ENCODE peak calls at places on chromosome 6, in nine cellular contexts. One of them, this sample, is unnamed.

GRCh38 chr6:154267508-154268106 is 89.0 kb downstream of the IPCEF1 start:
- DNase-seq in fibroblast of lung: no peak
- DNase-seq in PC-3: no peak
- DNase-seq in hepatocyte: no peak
- DNase-seq in astrocyte: no peak
- DNase-seq in K562: no peak
- DNase-seq in mammary epithelial cell: no peak
- DNase-seq in endothelial cell of umbilical vein: no peak
- DNase-seq in H1: no peak
- DNase-seq in this sample: no peak

GRCh38 chr6:152112503-152113261 is 305.2 kb downstream of the ESR1 start:
- DNase-seq in endothelial cell of umbilical vein: peak; percentile 66
- DNase-seq in astrocyte: no peak
- DNase-seq in H1: no peak
- DNase-seq in hepatocyte: no peak
- DNase-seq in mammary epithelial cell: no peak
- DNase-seq in PC-3: no peak
- DNase-seq in fibroblast of lung: no peak
- DNase-seq in K562: no peak
- DNase-seq in this sample: no peak

GRCh38 chr6:119347466-119348307 is 1.9 kb downstream of the MAN1A1 start:
- DNase-seq in fibroblast of lung: peak; percentile 11
- DNase-seq in endothelial cell of umbilical vein: no peak
- DNase-seq in mammary epithelial cell: no peak
- DNase-seq in K562: peak; percentile 47
- DNase-seq in astrocyte: no peak
- DNase-seq in H1: no peak
- DNase-seq in PC-3: peak; percentile 38
- DNase-seq in hepatocyte: peak; percentile 70
- DNase-seq in this sample: no peak

GRCh38 chr6:150541587-150541986 is 58.1 kb upstream of the PLEKHG1 start:
- DNase-seq in PC-3: no peak
- DNase-seq in K562: no peak
- DNase-seq in hepatocyte: no peak
- DNase-seq in endothelial cell of umbilical vein: peak; percentile 4
- DNase-seq in mammary epithelial cell: no peak
- DNase-seq in H1: no peak
- DNase-seq in fibroblast of lung: no peak
- DNase-seq in astrocyte: no peak
- DNase-seq in this sample: no peak

GRCh38 chr6:72421387-72421786 is 200.5 kb upstream of the KCNQ5 start:
- DNase-seq in endothelial cell of umbilical vein: no peak
- DNase-seq in astrocyte: no peak
- DNase-seq in fibroblast of lung: no peak
- DNase-seq in H1: no peak
- DNase-seq in PC-3: no peak
- DNase-seq in mammary epithelial cell: no peak
- DNase-seq in K562: no peak
- DNase-seq in hepatocyte: no peak
- DNase-seq in this sample: no peak

GRCh38 chr6:31352497-31353368 is 4.2 kb downstream of the HLA-B start:
- DNase-seq in endothelial cell of umbilical vein: no peak
- DNase-seq in fibroblast of lung: no peak
- DNase-seq in astrocyte: no peak
- DNase-seq in H1: no peak
- DNase-seq in K562: no peak
- DNase-seq in mammary epithelial cell: no peak
- DNase-seq in hepatocyte: no peak
- DNase-seq in PC-3: no peak
- DNase-seq in this sample: no peak

GRCh38 chr6:13248053-13248452 is 80.3 kb downstream of the TBC1D7 start:
- DNase-seq in PC-3: peak; percentile 14
- DNase-seq in endothelial cell of umbilical vein: peak; percentile 73
- DNase-seq in H1: no peak
- DNase-seq in mammary epithelial cell: peak; percentile 86
- DNase-seq in hepatocyte: peak; percentile 28
- DNase-seq in fibroblast of lung: peak; percentile 84
- DNase-seq in astrocyte: peak; percentile 81
- DNase-seq in K562: no peak
- DNase-seq in this sample: peak; percentile 9

GRCh38 chr6:39865011-39865888 is 69.0 kb downstream of the MOCS1 start:
- DNase-seq in endothelial cell of umbilical vein: peak; percentile 71
- DNase-seq in PC-3: peak; percentile 69
- DNase-seq in astrocyte: no peak
- DNase-seq in K562: peak; percentile 85
- DNase-seq in hepatocyte: peak; percentile 77
- DNase-seq in fibroblast of lung: peak; percentile 30
- DNase-seq in mammary epithelial cell: peak; percentile 31
- DNase-seq in H1: peak; percentile 13
- DNase-seq in this sample: peak; percentile 81

GRCh38 chr6:107822154-107823046 is 1.7 kb downstream of the SCML4 start:
- DNase-seq in K562: no peak
- DNase-seq in astrocyte: no peak
- DNase-seq in hepatocyte: no peak
- DNase-seq in fibroblast of lung: no peak
- DNase-seq in PC-3: no peak
- DNase-seq in mammary epithelial cell: no peak
- DNase-seq in endothelial cell of umbilical vein: no peak
- DNase-seq in H1: no peak
- DNase-seq in this sample: no peak

GRCh38 chr6:24205020-24205492 is 79.0 kb downstream of the NRSN1 start:
- DNase-seq in K562: peak; percentile 13
- DNase-seq in fibroblast of lung: peak; percentile 24
- DNase-seq in hepatocyte: peak; percentile 54
- DNase-seq in H1: no peak
- DNase-seq in endothelial cell of umbilical vein: peak; percentile 65
- DNase-seq in mammary epithelial cell: peak; percentile 20
- DNase-seq in PC-3: peak; percentile 78
- DNase-seq in astrocyte: peak; percentile 12
- DNase-seq in this sample: peak; percentile 61

GRCh38 chr6:3227363-3228045 is at the start of gene TUBB2B:
- DNase-seq in H1: no peak
- DNase-seq in K562: peak; percentile 78
- DNase-seq in endothelial cell of umbilical vein: peak; percentile 18
- DNase-seq in hepatocyte: peak; percentile 90
- DNase-seq in mammary epithelial cell: no peak
- DNase-seq in astrocyte: peak; percentile 42
- DNase-seq in PC-3: no peak
- DNase-seq in fibroblast of lung: peak; percentile 63
- DNase-seq in this sample: peak; percentile 96

GRCh38 chr6:40350193-40350941 is 236.8 kb downstream of the LRFN2 start:
- DNase-seq in H1: no peak
- DNase-seq in fibroblast of lung: no peak
- DNase-seq in hepatocyte: no peak
- DNase-seq in astrocyte: no peak
- DNase-seq in endothelial cell of umbilical vein: no peak
- DNase-seq in K562: no peak
- DNase-seq in PC-3: no peak
- DNase-seq in mammary epithelial cell: no peak
- DNase-seq in this sample: no peak

GRCh38 chr6:154488802-154489437 is 21.6 kb downstream of the CNKSR3 start:
- DNase-seq in mammary epithelial cell: peak; percentile 31
- DNase-seq in astrocyte: peak; percentile 83
- DNase-seq in hepatocyte: no peak
- DNase-seq in endothelial cell of umbilical vein: no peak
- DNase-seq in PC-3: peak; percentile 62
- DNase-seq in H1: no peak
- DNase-seq in K562: no peak
- DNase-seq in fibroblast of lung: peak; percentile 87
- DNase-seq in this sample: no peak

GRCh38 chr6:135537782-135538301 is 40.3 kb upstream of the AHI1 start:
- DNase-seq in endothelial cell of umbilical vein: peak; percentile 51
- DNase-seq in PC-3: peak; percentile 82
- DNase-seq in astrocyte: peak; percentile 91
- DNase-seq in mammary epithelial cell: peak; percentile 90
- DNase-seq in fibroblast of lung: peak; percentile 93
- DNase-seq in hepatocyte: no peak
- DNase-seq in K562: no peak
- DNase-seq in H1: no peak
- DNase-seq in this sample: no peak

GRCh38 chr6:90025418-90026089 is 131.3 kb downstream of the GJA10 start:
- DNase-seq in endothelial cell of umbilical vein: no peak
- DNase-seq in fibroblast of lung: peak; percentile 92
- DNase-seq in hepatocyte: peak; percentile 55
- DNase-seq in astrocyte: peak; percentile 92
- DNase-seq in mammary epithelial cell: peak; percentile 86
- DNase-seq in PC-3: peak; percentile 87
- DNase-seq in H1: no peak
- DNase-seq in K562: no peak
- DNase-seq in this sample: no peak

GRCh38 chr6:131795366-131795765 is 12.5 kb upstream of the ENPP1 start:
- DNase-seq in endothelial cell of umbilical vein: no peak
- DNase-seq in hepatocyte: no peak
- DNase-seq in fibroblast of lung: no peak
- DNase-seq in H1: no peak
- DNase-seq in astrocyte: no peak
- DNase-seq in mammary epithelial cell: no peak
- DNase-seq in K562: no peak
- DNase-seq in PC-3: no peak
- DNase-seq in this sample: no peak
- H3K9me3 ChIP-seq in endothelial cell of umbilical vein: no peaks in the 10 kb centered on the region
- H3K9me3 ChIP-seq in hepatocyte: no peaks in the 10 kb centered on the region
- H3K9me3 ChIP-seq in fibroblast of lung: no peaks in the 10 kb centered on the region
- H3K9me3 ChIP-seq in H1: no peaks in the 10 kb centered on the region
- H3K9me3 ChIP-seq in astrocyte: no peaks in the 10 kb centered on the region
- H3K9me3 ChIP-seq in mammary epithelial cell: no peaks in the 10 kb centered on the region
- H3K9me3 ChIP-seq in K562: no peaks in the 10 kb centered on the region
- H3K9me3 ChIP-seq in PC-3: no peaks in the 10 kb centered on the region
- H3K9me3 ChIP-seq in this sample: no peaks in the 10 kb centered on the region

GRCh38 chr6:42342011-42342553 is 109.6 kb downstream of the TRERF1 start:
- DNase-seq in endothelial cell of umbilical vein: no peak
- DNase-seq in hepatocyte: no peak
- DNase-seq in fibroblast of lung: no peak
- DNase-seq in K562: no peak
- DNase-seq in mammary epithelial cell: no peak
- DNase-seq in PC-3: no peak
- DNase-seq in astrocyte: no peak
- DNase-seq in H1: no peak
- DNase-seq in this sample: no peak

GRCh38 chr6:42341221-42341620 is 110.5 kb downstream of the TRERF1 start:
- DNase-seq in mammary epithelial cell: no peak
- DNase-seq in fibroblast of lung: no peak
- DNase-seq in PC-3: no peak
- DNase-seq in K562: no peak
- DNase-seq in H1: no peak
- DNase-seq in hepatocyte: no peak
- DNase-seq in astrocyte: no peak
- DNase-seq in endothelial cell of umbilical vein: no peak
- DNase-seq in this sample: no peak

GRCh38 chr6:42345696-42346416 is 105.9 kb downstream of the TRERF1 start:
- DNase-seq in H1: no peak
- DNase-seq in endothelial cell of umbilical vein: no peak
- DNase-seq in astrocyte: no peak
- DNase-seq in PC-3: no peak
- DNase-seq in hepatocyte: no peak
- DNase-seq in K562: no peak
- DNase-seq in fibroblast of lung: no peak
- DNase-seq in mammary epithelial cell: no peak
- DNase-seq in this sample: no peak

GRCh38 chr6:42347456-42347855 is 104.3 kb downstream of the TRERF1 start:
- DNase-seq in K562: no peak
- DNase-seq in H1: no peak
- DNase-seq in PC-3: no peak
- DNase-seq in endothelial cell of umbilical vein: no peak
- DNase-seq in hepatocyte: no peak
- DNase-seq in fibroblast of lung: no peak
- DNase-seq in mammary epithelial cell: no peak
- DNase-seq in astrocyte: no peak
- DNase-seq in this sample: no peak

GRCh38 chr6:42344756-42345155 is 107.0 kb downstream of the TRERF1 start:
- DNase-seq in PC-3: no peak
- DNase-seq in mammary epithelial cell: no peak
- DNase-seq in K562: no peak
- DNase-seq in hepatocyte: no peak
- DNase-seq in endothelial cell of umbilical vein: no peak
- DNase-seq in fibroblast of lung: no peak
- DNase-seq in H1: no peak
- DNase-seq in astrocyte: no peak
- DNase-seq in this sample: no peak
- TF ChIP-seq EZH2 in PC-3: no peak
- TF ChIP-seq EZH2 in mammary epithelial cell: no peak
- TF ChIP-seq EZH2 in K562: no peak
- TF ChIP-seq EZH2 in hepatocyte: no peak
- TF ChIP-seq EZH2 in endothelial cell of umbilical vein: no peak
- TF ChIP-seq EZH2 in fibroblast of lung: no peak
- TF ChIP-seq EZH2 in H1: no peak
- TF ChIP-seq EZH2 in astrocyte: no peak
- TF ChIP-seq EZH2 in this sample: no peak

GRCh38 chr6:28772480-28773381 is 151.1 kb downstream of the TRIM27 start:
- DNase-seq in astrocyte: no peak
- DNase-seq in PC-3: no peak
- DNase-seq in mammary epithelial cell: no peak
- DNase-seq in K562: peak; percentile 70
- DNase-seq in fibroblast of lung: no peak
- DNase-seq in endothelial cell of umbilical vein: no peak
- DNase-seq in H1: no peak
- DNase-seq in hepatocyte: no peak
- DNase-seq in this sample: peak; percentile 53

GRCh38 chr6:28768187-28768913 is 155.4 kb downstream of the TRIM27 start:
- DNase-seq in H1: no peak
- DNase-seq in hepatocyte: no peak
- DNase-seq in fibroblast of lung: no peak
- DNase-seq in astrocyte: no peak
- DNase-seq in endothelial cell of umbilical vein: no peak
- DNase-seq in mammary epithelial cell: no peak
- DNase-seq in PC-3: no peak
- DNase-seq in K562: no peak
- DNase-seq in this sample: no peak

GRCh38 chr6:28771401-28772267 is 152.2 kb downstream of the TRIM27 start:
- DNase-seq in mammary epithelial cell: peak; percentile 46
- DNase-seq in fibroblast of lung: no peak
- DNase-seq in PC-3: no peak
- DNase-seq in hepatocyte: no peak
- DNase-seq in H1: no peak
- DNase-seq in K562: peak; percentile 61
- DNase-seq in endothelial cell of umbilical vein: no peak
- DNase-seq in astrocyte: no peak
- DNase-seq in this sample: peak; percentile 84

GRCh38 chr6:28769626-28770402 is 154.0 kb downstream of the TRIM27 start:
- DNase-seq in fibroblast of lung: peak; percentile 51
- DNase-seq in endothelial cell of umbilical vein: no peak
- DNase-seq in astrocyte: peak; percentile 16
- DNase-seq in mammary epithelial cell: peak; percentile 72
- DNase-seq in K562: peak; percentile 60
- DNase-seq in hepatocyte: peak; percentile 58
- DNase-seq in PC-3: peak; percentile 73
- DNase-seq in H1: no peak
- DNase-seq in this sample: peak; percentile 71

GRCh38 chr6:28770732-28771131 is 153.1 kb downstream of the TRIM27 start:
- DNase-seq in endothelial cell of umbilical vein: no peak
- DNase-seq in PC-3: no peak
- DNase-seq in H1: no peak
- DNase-seq in fibroblast of lung: no peak
- DNase-seq in astrocyte: no peak
- DNase-seq in K562: no peak
- DNase-seq in mammary epithelial cell: no peak
- DNase-seq in hepatocyte: no peak
- DNase-seq in this sample: no peak
- H3K9me3 ChIP-seq in endothelial cell of umbilical vein: no peaks in the 10 kb centered on the region
- H3K9me3 ChIP-seq in PC-3: no peaks in the 10 kb centered on the region
- H3K9me3 ChIP-seq in H1: no peaks in the 10 kb centered on the region
- H3K9me3 ChIP-seq in fibroblast of lung: no peaks in the 10 kb centered on the region
- H3K9me3 ChIP-seq in astrocyte: no peaks in the 10 kb centered on the region
- H3K9me3 ChIP-seq in K562: no peaks in the 10 kb centered on the region
- H3K9me3 ChIP-seq in mammary epithelial cell: no peaks in the 10 kb centered on the region
- H3K9me3 ChIP-seq in hepatocyte: no peaks in the 10 kb centered on the region
- H3K9me3 ChIP-seq in this sample: no peaks in the 10 kb centered on the region

GRCh38 chr6:25371037-25371347 is 91.8 kb downstream of the CARMIL1 start:
- DNase-seq in PC-3: no peak
- DNase-seq in hepatocyte: no peak
- DNase-seq in H1: no peak
- DNase-seq in K562: no peak
- DNase-seq in fibroblast of lung: no peak
- DNase-seq in endothelial cell of umbilical vein: no peak
- DNase-seq in astrocyte: no peak
- DNase-seq in mammary epithelial cell: no peak
- DNase-seq in this sample: no peak
- TF ChIP-seq EZH2 in PC-3: no peak
- TF ChIP-seq EZH2 in hepatocyte: no peak
- TF ChIP-seq EZH2 in H1: no peak
- TF ChIP-seq EZH2 in K562: no peak
- TF ChIP-seq EZH2 in fibroblast of lung: no peak
- TF ChIP-seq EZH2 in endothelial cell of umbilical vein: no peak
- TF ChIP-seq EZH2 in astrocyte: no peak
- TF ChIP-seq EZH2 in mammary epithelial cell: no peak
- TF ChIP-seq EZH2 in this sample: no peak